ENCODE peak calls at places on chromosomes 6 and 20, in eight cellular contexts. L is KG1; I is T-helper 2 cell; S is epithelial cell of esophagus; W is central memory CD4-positive, alpha-beta T cell; R is esophagus squamous epithelium; U is kidney tubule cell; P is H54. H is an unnamed sample.

GRCh38 chr20:13200767-13201500 is 20.1 kb upstream of the ISM1 start:
- DNase-seq in L (no peak), I (no peak), S (no peak), W (no peak), R (no peak), U (no peak), P (no peak), H (no peak)

GRCh38 chr20:415820-416322 is 7.8 kb downstream of the RBCK1 start:
- DNase-seq in L (no peak), I (no peak), S (no peak), W (no peak), R (no peak), U (peak; percentile 38), P (no peak), H (no peak)

GRCh38 chr6:11819486-11819885 is 40.9 kb upstream of the ADTRP start:
- DNase-seq in L (no peak), I (no peak), S (no peak), W (no peak), R (no peak), U (no peak), P (no peak), H (no peak)

GRCh38 chr6:23533954-23534725 is 591.9 kb upstream of the NRSN1 start:
- DNase-seq in L (no peak), I (no peak), S (peak; percentile 78), W (no peak), R (no peak), U (peak; percentile 28), P (no peak), H (no peak)

GRCh38 chr20:38405132-38405531 is 30.0 kb downstream of the SNHG17 start:
- DNase-seq in L (no peak), I (no peak), S (no peak), W (no peak), R (no peak), U (no peak), P (no peak), H (no peak)

GRCh38 chr20:37518606-37519507 is 2.2 kb upstream of the NNAT start:
- DNase-seq in L (no peak), I (no peak), S (no peak), W (no peak), R (no peak), U (no peak), P (no peak), H (no peak)

GRCh38 chr6:90765895-90766294 is 179.0 kb upstream of the MAP3K7 start:
- DNase-seq in L (no peak), I (no peak), S (peak; percentile 15), W (no peak), R (no peak), U (no peak), P (no peak), H (no peak)

GRCh38 chr20:23637282-23638221 is at the start of gene CST3:
- DNase-seq in L (no peak), I (no peak), S (peak; percentile 90), W (no peak), R (no peak), U (peak; percentile 88), P (peak; percentile 92), H (no peak)

GRCh38 chr20:50721881-50722281 is 9.5 kb upstream of the PARD6B start:
- DNase-seq in L (no peak), I (no peak), S (no peak), W (no peak), R (no peak), U (peak; percentile 54), P (no peak), H (no peak)

GRCh38 chr6:143233563-143234285 is 173.0 kb downstream of the AIG1 start:
- DNase-seq in L (no peak), I (no peak), S (no peak), W (no peak), R (no peak), U (no peak), P (no peak), H (no peak)

GRCh38 chr20:61857884-61858283 is 207.8 kb downstream of the TAF4 start:
- DNase-seq in L (no peak), I (no peak), S (no peak), W (no peak), R (no peak), U (no peak), P (no peak), H (no peak)

GRCh38 chr6:149923327-149923986 is 536 bp upstream of the RAET1G start:
- DNase-seq in L (no peak), I (no peak), S (no peak), W (no peak), R (no peak), U (no peak), P (no peak), H (no peak)

GRCh38 chr20:38283236-38283635 is 20.7 kb upstream of the BPI start:
- DNase-seq in L (no peak), I (no peak), S (no peak), W (no peak), R (no peak), U (no peak), P (no peak), H (no peak)

GRCh38 chr6:33781105-33781975 is 7.6 kb downstream of the LEMD2 start:
- DNase-seq in L (no peak), I (no peak), S (peak; percentile 41), W (no peak), R (no peak), U (peak; percentile 86), P (peak; percentile 93), H (no peak)

H was measured in SK-N-MC.